ENCODE peak calls at places on chromosome 15, in seven cellular contexts. U is H9; N is tibial nerve; H is Peyer's patch; D is CD8-positive, alpha-beta memory T cell; V is CD8-positive, alpha-beta T cell; P is right atrium auricular region. E is an unnamed sample.
A peak's percentile ranks its signal among the peaks of the same experiment; 100 is the strongest.

GRCh38 chr15:56428821-56429458 is 36.0 kb downstream of the MNS1 start:
- DNase-seq in U (no peak), N (no peak), H (no peak), D (no peak), V (no peak), P (no peak), E (no peak)

GRCh38 chr15:65092911-65093792 is 16.6 kb downstream of the KBTBD13 start:
- DNase-seq in U (peak; percentile 24), N (no peak), H (no peak), D (no peak), V (no peak), P (no peak), E (no peak)

GRCh38 chr15:60583946-60584345 is 105.0 kb upstream of the ICE2 start:
- DNase-seq in U (no peak), N (no peak), H (no peak), D (no peak), V (no peak), P (no peak), E (no peak)

GRCh38 chr15:56249080-56249479 is 5.4 kb upstream of the RFX7 start:
- DNase-seq in U (peak; percentile 49), N (no peak), H (no peak), D (no peak), V (no peak), P (no peak), E (no peak)

GRCh38 chr15:58440181-58440910 is 8.6 kb downstream of the LIPC start:
- DNase-seq in U (no peak), N (no peak), H (no peak), D (no peak), V (no peak), P (peak; percentile 79), E (no peak)

GRCh38 chr15:65532738-65533051 is 2.4 kb downstream of the HACD3 start:
- DNase-seq in U (no peak), N (no peak), H (no peak), D (no peak), V (no peak), P (no peak), E (no peak)

GRCh38 chr15:86879250-86880229 is 799.9 kb downstream of the AGBL1 start:
- DNase-seq in U (no peak), N (no peak), H (no peak), D (no peak), V (no peak), P (no peak), E (no peak)

GRCh38 chr15:74653426-74654082 is 37.9 kb downstream of the CLK3 start:
- DNase-seq in U (no peak), N (no peak), H (no peak), D (no peak), V (no peak), P (no peak), E (no peak)

GRCh38 chr15:35289029-35289617 is 204.0 kb upstream of the NANOGP8 start:
- DNase-seq in U (no peak), N (no peak), H (no peak), D (no peak), V (no peak), P (no peak), E (peak; percentile 29)

GRCh38 chr15:36335211-36335610 is 244.2 kb upstream of the CDIN1 start:
- DNase-seq in U (no peak), N (no peak), H (no peak), D (no peak), V (no peak), P (no peak), E (no peak)

GRCh38 chr15:69530234-69530633 is 77.6 kb downstream of the RPLP1 start:
- DNase-seq in U (no peak), N (no peak), H (no peak), D (no peak), V (no peak), P (no peak), E (no peak)

GRCh38 chr15:43527802-43528541 is 10.6 kb downstream of the MAP1A start:
- DNase-seq in U (no peak), N (no peak), H (no peak), D (no peak), V (no peak), P (no peak), E (no peak)

GRCh38 chr15:71313806-71314205 is 198.5 kb downstream of the THSD4 start:
- DNase-seq in U (no peak), N (no peak), H (no peak), D (no peak), V (no peak), P (no peak), E (no peak)

GRCh38 chr15:73637527-73637926 is 4.3 kb upstream of the NPTN start:
- DNase-seq in U (no peak), N (no peak), H (no peak), D (no peak), V (no peak), P (no peak), E (no peak)

GRCh38 chr15:48507416-48508065 is 138.0 kb downstream of the FBN1 start:
- DNase-seq in U (peak; percentile 37), N (no peak), H (no peak), D (no peak), V (no peak), P (no peak), E (peak; percentile 18)

GRCh38 chr15:48500595-48500994 is 144.9 kb downstream of the FBN1 start:
- DNase-seq in U (no peak), N (no peak), H (no peak), D (no peak), V (no peak), P (no peak), E (no peak)

GRCh38 chr15:48501208-48501607 is 144.3 kb downstream of the FBN1 start:
- DNase-seq in U (no peak), N (no peak), H (no peak), D (no peak), V (no peak), P (no peak), E (no peak)

GRCh38 chr15:48499978-48500377 is 145.5 kb downstream of the FBN1 start:
- DNase-seq in U (no peak), N (no peak), H (no peak), D (no peak), V (no peak), P (no peak), E (no peak)

DNA sequence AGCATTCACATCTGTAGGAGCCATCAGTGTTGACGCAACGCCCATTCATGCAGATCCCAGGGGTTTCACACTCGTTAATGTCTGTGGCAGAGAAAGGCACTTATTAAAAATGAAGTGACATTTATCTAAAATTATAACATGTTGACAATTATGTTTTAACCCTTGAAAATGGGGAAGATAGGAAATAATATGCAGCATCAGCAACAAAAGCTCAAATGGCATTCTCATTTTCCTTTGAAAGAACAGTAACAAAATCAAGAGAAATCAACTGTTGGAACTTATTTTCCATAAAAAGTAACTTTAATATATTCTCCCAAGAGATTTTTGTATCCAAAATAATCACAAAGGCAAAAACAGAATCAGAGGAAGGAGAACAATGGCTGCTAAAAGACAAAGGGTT is 140.4 kb downstream of the FBN1 start:
- DNase-seq in U (no peak), N (no peak), H (no peak), D (no peak), V (no peak), P (no peak), E (no peak)
- H3K27ac ChIP-seq in U (no peak overlapping the region), N (no peak overlapping the region), H (no peak overlapping the region), D (no peak overlapping the region), V (no peak overlapping the region), P (no peak overlapping the region), E (no peak overlapping the region)

GRCh38 chr15:85335193-85335939 is 45.0 kb upstream of the AKAP13 start:
- DNase-seq in U (no peak), N (no peak), H (no peak), D (no peak), V (no peak), P (no peak), E (no peak)

GRCh38 chr15:85331666-85332261 is 48.6 kb upstream of the AKAP13 start:
- DNase-seq in U (no peak), N (no peak), H (no peak), D (no peak), V (no peak), P (no peak), E (no peak)

GRCh38 chr15:85334241-85334640 is 46.2 kb upstream of the AKAP13 start:
- DNase-seq in U (no peak), N (no peak), H (no peak), D (no peak), V (no peak), P (no peak), E (no peak)

GRCh38 chr15:85330941-85331588 is 49.3 kb upstream of the AKAP13 start:
- DNase-seq in U (peak; percentile 93), N (peak; percentile 85), H (peak; percentile 90), D (peak; percentile 54), V (peak; percentile 73), P (peak; percentile 94), E (peak; percentile 74)

GRCh38 chr15:85333132-85333831 is 47.1 kb upstream of the AKAP13 start:
- DNase-seq in U (no peak), N (no peak), H (no peak), D (no peak), V (no peak), P (no peak), E (no peak)
- H3K27ac ChIP-seq in U (no peak overlapping the region), N (peak overlapping the region; percentile 57), H (no peak overlapping the region), D (no peak overlapping the region), V (no peak overlapping the region), P (peak overlapping the region; percentile 93), E (no peak overlapping the region)

GRCh38 chr15:63070681-63071129 is 28.2 kb downstream of the TPM1 start:
- DNase-seq in U (no peak), N (no peak), H (no peak), D (no peak), V (no peak), P (no peak), E (no peak)

GRCh38 chr15:63073497-63074172 is 31.1 kb downstream of the TPM1 start:
- DNase-seq in U (no peak), N (no peak), H (no peak), D (no peak), V (no peak), P (no peak), E (no peak)

GRCh38 chr15:63071288-63071909 is 28.9 kb downstream of the TPM1 start:
- DNase-seq in U (no peak), N (no peak), H (no peak), D (no peak), V (no peak), P (no peak), E (no peak)

GRCh38 chr15:63072023-63072650 is 29.6 kb downstream of the TPM1 start:
- DNase-seq in U (no peak), N (no peak), H (no peak), D (no peak), V (no peak), P (no peak), E (no peak)

DNA sequence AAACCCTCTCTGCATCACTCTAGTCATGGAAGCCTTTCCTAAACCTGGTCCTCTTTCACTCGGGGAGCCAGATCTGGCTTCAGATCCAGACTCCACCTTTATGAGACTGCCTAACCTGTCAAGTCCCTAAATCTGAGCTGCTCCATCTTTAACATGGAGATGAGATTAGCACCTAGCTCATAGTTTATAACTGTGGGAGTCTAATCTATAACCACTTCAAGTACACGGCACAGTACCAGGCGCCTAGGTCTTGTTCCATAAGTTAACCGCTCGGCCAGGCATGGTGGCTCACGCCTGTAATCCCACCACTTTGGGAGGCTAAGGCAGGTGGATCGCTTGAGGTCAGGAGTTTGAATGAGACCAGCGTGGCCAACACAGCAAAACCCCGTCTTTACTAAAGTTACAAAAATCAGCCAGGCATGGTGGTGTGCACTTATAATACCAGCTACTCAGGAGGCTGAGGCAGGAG is 30.3 kb downstream of the TPM1 start:
- DNase-seq in U (no peak), N (no peak), H (no peak), D (no peak), V (no peak), P (no peak), E (no peak)
- H3K27ac ChIP-seq in U (no peak overlapping the region), N (no peak overlapping the region), H (no peak overlapping the region), D (no peak overlapping the region), V (no peak overlapping the region), P (no peak overlapping the region), E (no peak overlapping the region)

GRCh38 chr15:33720952-33721351 is 247.3 kb upstream of the CHRM5 start:
- DNase-seq in U (no peak), N (no peak), H (no peak), D (no peak), V (no peak), P (no peak), E (no peak)
- H3K27ac ChIP-seq in U (no peak overlapping the region), N (no peak overlapping the region), H (no peak overlapping the region), D (no peak overlapping the region), V (no peak overlapping the region), P (no peak overlapping the region), E (no peak overlapping the region)